ENCODE peak calls at places on chromosomes 13 and 19, in five cellular contexts. L is K562, W is HepG2, D is upper lobe of left lung, F is GM12878. Q is an unnamed sample.

GRCh38 chr13:38013676-38014075 is 144.1 kb upstream of the TRPC4 start:
- ATAC-seq in L (no peak), W (no peak), D (no peak), F (no peak), Q (no peak)

GRCh38 chr13:43374621-43375020 is 351.2 kb downstream of the DNAJC15 start:
- ATAC-seq in L (no peak), W (no peak), D (no peak), F (peak; percentile 33), Q (no peak)

GRCh38 chr13:28394422-28394821 is 100.5 kb downstream of the FLT1 start:
- ATAC-seq in L (no peak), W (no peak), D (peak; percentile 41), F (no peak), Q (peak; percentile 49)

GRCh38 chr13:110922506-110922905 is 7.6 kb upstream of the ANKRD10 start:
- ATAC-seq in L (no peak), W (peak; percentile 94), D (no peak), F (no peak), Q (no peak)

GRCh38 chr19:9939301-9939913 is 3.1 kb upstream of the OLFM2 start:
- ATAC-seq in L (peak; percentile 50), W (no peak), D (no peak), F (no peak), Q (no peak)

GRCh38 chr13:113162783-113163685 is 4.6 kb downstream of the PROZ start:
- ATAC-seq in L (no peak), W (no peak), D (no peak), F (peak; percentile 27), Q (no peak)

GRCh38 chr19:12790628-12791344 is 500 bp upstream of the JUNB start:
- ATAC-seq in L (no peak), W (no peak), D (no peak), F (no peak), Q (no peak)

GRCh38 chr13:65914707-65915106 is 1315.4 kb downstream of the PCDH9 start:
- ATAC-seq in L (no peak), W (no peak), D (no peak), F (no peak), Q (no peak)

GRCh38 chr13:73397486-73398020 is 338.7 kb downstream of the KLF5 start:
- ATAC-seq in L (no peak), W (no peak), D (no peak), F (no peak), Q (no peak)

GRCh38 chr13:66424417-66424816 is 805.7 kb downstream of the PCDH9 start:
- ATAC-seq in L (no peak), W (no peak), D (no peak), F (no peak), Q (no peak)

GRCh38 chr13:30720470-30720869 is 14.9 kb upstream of the ALOX5AP start:
- ATAC-seq in L (no peak), W (no peak), D (no peak), F (peak; percentile 90), Q (no peak)

GRCh38 chr13:65488606-65489005 is 1741.5 kb downstream of the PCDH9 start:
- ATAC-seq in L (no peak), W (no peak), D (no peak), F (peak; percentile 84), Q (no peak)

GRCh38 chr13:112951674-112952371 is 17.2 kb upstream of the MCF2L start:
- ATAC-seq in L (no peak), W (peak; percentile 76), D (no peak), F (no peak), Q (no peak)

GRCh38 chr13:40878321-40878720 is 88.9 kb downstream of the SLC25A15 start:
- ATAC-seq in L (no peak), W (no peak), D (no peak), F (no peak), Q (no peak)

GRCh38 chr19:7450243-7451223 is 38.3 kb downstream of the PEX11G start:
- ATAC-seq in L (no peak), W (no peak), D (peak; percentile 54), F (no peak), Q (peak; percentile 55)

GRCh38 chr19:28022506-28022905 is 1190.4 kb downstream of the UQCRFS1 start:
- ATAC-seq in L (no peak), W (no peak), D (no peak), F (no peak), Q (no peak)

GRCh38 chr19:41330946-41331678 is 21.1 kb downstream of the CCDC97 start:
- ATAC-seq in L (peak; percentile 40), W (no peak), D (no peak), F (no peak), Q (no peak)

GRCh38 chr19:2551864-2552185 is 75.9 kb downstream of the GADD45B start:
- ATAC-seq in L (no peak), W (no peak), D (no peak), F (no peak), Q (no peak)

GRCh38 chr19:54209058-54209747 is 8.5 kb downstream of the RPS9 start:
- ATAC-seq in L (peak; percentile 5), W (peak; percentile 40), D (peak; percentile 5), F (peak; percentile 15), Q (peak; percentile 10)

GRCh38 chr13:80906860-80907259 is 565.9 kb upstream of the SPRY2 start:
- ATAC-seq in L (no peak), W (no peak), D (no peak), F (peak; percentile 49), Q (no peak)

GRCh38 chr19:47274891-47275865 is 493 bp downstream of the INAFM1 start:
- ATAC-seq in L (no peak), W (no peak), D (no peak), F (peak; percentile 2), Q (peak; percentile 21)

GRCh38 chr13:114155923-114156883 is 22.9 kb upstream of the CFAP97D2 start:
- ATAC-seq in L (no peak), W (no peak), D (no peak), F (no peak), Q (no peak)

GRCh38 chr13:55999709-56000108 is 1141.0 kb upstream of the PRR20A start:
- ATAC-seq in L (no peak), W (no peak), D (no peak), F (no peak), Q (no peak)

GRCh38 chr19:2096543-2097329 is at the start of gene IZUMO4:
- ATAC-seq in L (peak; percentile 94), W (peak; percentile 94), D (peak; percentile 95), F (peak; percentile 83), Q (peak; percentile 91)

GRCh38 chr13:38630780-38631179 is 56.1 kb upstream of the FREM2 start:
- ATAC-seq in L (no peak), W (no peak), D (no peak), F (no peak), Q (no peak)

GRCh38 chr19:42075364-42075615 is 676 bp upstream of the ZNF574 start:
- ATAC-seq in L (peak; percentile 1), W (no peak), D (no peak), F (peak; percentile 9), Q (no peak)

GRCh38 chr19:58497634-58498170 is 14.1 kb downstream of the SLC27A5 start:
- ATAC-seq in L (no peak), W (no peak), D (no peak), F (no peak), Q (no peak)

GRCh38 chr19:11261902-11262839 is at the start of gene DOCK6:
- ATAC-seq in L (peak; percentile 87), W (no peak), D (no peak), F (peak; percentile 78), Q (peak; percentile 77)

GRCh38 chr19:11263726-11264125 is 1.4 kb upstream of the DOCK6 start:
- ATAC-seq in L (no peak), W (no peak), D (no peak), F (no peak), Q (no peak)

GRCh38 chr19:11265177-11265784 is 3.0 kb upstream of the DOCK6 start:
- ATAC-seq in L (no peak), W (no peak), D (no peak), F (no peak), Q (no peak)

GRCh38 chr19:11265785-11266236 is 3.5 kb upstream of the DOCK6 start:
- ATAC-seq in L (no peak), W (peak; percentile 95), D (peak; percentile 38), F (no peak), Q (no peak)

DNA sequence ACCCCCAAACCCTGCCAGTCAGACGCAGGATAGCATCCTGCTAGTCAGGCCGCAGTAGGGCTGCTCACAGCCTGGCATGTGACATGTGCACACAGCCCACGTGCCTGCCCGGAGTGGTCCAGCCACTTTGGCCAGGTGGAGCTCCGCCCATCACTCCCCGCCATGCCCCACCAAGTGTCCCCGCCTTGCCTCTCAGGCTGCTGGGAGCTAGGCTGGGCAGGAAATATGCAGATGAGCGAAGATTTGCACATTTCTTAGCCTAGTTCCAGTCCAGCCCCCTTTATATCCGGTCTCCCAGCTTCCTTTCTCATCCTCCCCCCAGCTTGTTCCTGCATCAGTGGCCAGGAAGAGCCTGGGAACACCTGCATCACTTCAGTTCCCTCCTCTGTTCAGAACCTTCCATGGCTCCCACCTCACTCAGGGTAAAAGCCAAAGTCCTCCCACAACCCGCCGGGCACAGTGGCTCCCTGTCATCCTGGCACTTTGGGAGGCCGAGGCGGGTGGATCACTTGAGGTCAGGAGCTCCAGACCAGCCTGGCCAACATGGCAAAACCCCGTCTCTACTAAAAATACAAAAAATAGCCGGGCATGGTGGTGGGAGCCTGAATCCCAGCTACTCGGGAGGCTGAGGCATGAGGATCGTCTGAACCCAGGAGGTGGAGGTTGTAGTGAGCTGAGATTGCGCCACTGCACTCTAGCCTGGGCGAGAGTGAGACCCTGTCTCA is 2.3 kb upstream of the DOCK6 start:
- ATAC-seq in L (peak; percentile 41), W (peak; percentile 8), D (peak; percentile 90), F (peak; percentile 59), Q (peak; percentile 24)
- TF ChIP-seq POLR2AphosphoS5 in L (no peak), W (no peak), D (peak; percentile 53), F (no peak), Q (peak; percentile 5)

GRCh38 chr13:44697058-44697457 is 120.9 kb upstream of the TSC22D1 start:
- ATAC-seq in L (peak; percentile 31), W (no peak), D (no peak), F (no peak), Q (no peak)
- TF ChIP-seq EP300 in L (no peak), W (no peak), D (no peak), F (no peak), Q (no peak)

GRCh38 chr19:49681830-49682229 is 4.8 kb downstream of the PRMT1 start:
- ATAC-seq in L (no peak), W (no peak), D (no peak), F (no peak), Q (no peak)
- TF ChIP-seq POLR2AphosphoS5 in L (no peak), W (no peak), D (no peak), F (no peak), Q (no peak)

GRCh38 chr13:76846363-76846762 is 39.8 kb downstream of the KCTD12 start:
- ATAC-seq in L (no peak), W (no peak), D (no peak), F (no peak), Q (no peak)
- TF ChIP-seq EP300 in L (no peak), W (no peak), D (no peak), F (no peak), Q (no peak)

DNA sequence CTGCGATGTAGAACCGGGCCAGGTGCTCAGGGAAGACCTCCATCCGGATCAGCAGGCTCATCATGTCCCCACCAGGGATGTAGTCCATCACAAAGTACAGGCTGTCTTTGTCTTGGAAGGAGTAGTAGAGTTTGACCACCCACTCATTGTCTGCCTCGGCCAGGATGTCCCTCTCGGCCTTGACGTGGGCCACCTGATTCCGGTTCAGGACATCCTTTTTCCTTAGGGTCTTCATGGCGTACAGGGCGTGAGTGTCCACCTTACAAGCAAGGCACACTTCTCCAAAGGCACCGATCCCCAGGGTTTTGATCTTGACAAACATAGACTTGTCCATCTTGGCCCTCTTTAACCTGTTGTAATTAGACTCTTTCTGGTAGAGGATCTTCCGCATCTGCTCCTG is 78.0 kb downstream of the LATS2 start:
- ATAC-seq in L (no peak), W (no peak), D (no peak), F (no peak), Q (no peak)
- TF ChIP-seq POLR2AphosphoS5 in L (no peak), W (no peak), D (no peak), F (no peak), Q (no peak)